ENCODE peak calls at places on chromosomes 12 and 14, in seven cellular contexts. O is pancreas, P is tibial artery, Z is psoas muscle, S is uterus, V is substantia nigra, N is mammary epithelial cell. J is an unnamed sample.

GRCh38 chr14:92450351-92451070 is 63.1 kb upstream of the RIN3 start:
- DNase-seq in O (no peak), V (no peak), S (no peak), Z (no peak), P (peak; percentile 46), N (no peak), J (no peak)

GRCh38 chr14:35940291-35940690 is 114.2 kb downstream of the BRMS1L start:
- DNase-seq in Z (no peak), O (no peak), S (no peak), V (no peak), P (no peak), N (no peak), J (no peak)

GRCh38 chr14:25132734-25133422 is 82.9 kb upstream of the STXBP6 start:
- DNase-seq in P (no peak), O (peak; percentile 62), Z (peak; percentile 68), S (peak; percentile 53), N (peak; percentile 53), V (peak; percentile 52), J (peak; percentile 42)

GRCh38 chr12:52144512-52145227 is 47.1 kb downstream of the KRT80 start:
- DNase-seq in Z (no peak), S (no peak), N (no peak), P (no peak), V (no peak), O (no peak), J (no peak)

GRCh38 chr12:90940872-90941499 is 14.0 kb downstream of the CCER1 start:
- DNase-seq in P (no peak), N (peak; percentile 32), Z (no peak), S (no peak), O (no peak), V (no peak), J (no peak)

GRCh38 chr14:21526672-21527319 is 650 bp upstream of the SALL2 start:
- DNase-seq in O (no peak), V (no peak), S (no peak), Z (no peak), P (no peak), N (no peak), J (no peak)

GRCh38 chr12:101670007-101670671 is 27.3 kb upstream of the CHPT1 start:
- DNase-seq in Z (no peak), P (no peak), S (no peak), O (peak; percentile 30), N (peak; percentile 5), V (no peak), J (no peak)

GRCh38 chr12:59499774-59500173 is 96.1 kb upstream of the SLC16A7 start:
- DNase-seq in S (no peak), Z (no peak), V (no peak), P (no peak), N (no peak), O (no peak), J (no peak)

GRCh38 chr12:9646794-9647622 is 22.5 kb upstream of the CLEC2D start:
- DNase-seq in V (no peak), N (no peak), O (no peak), S (no peak), Z (no peak), P (no peak), J (no peak)

GRCh38 chr12:6554990-6555691 is 701 bp downstream of the IFFO1 start:
- DNase-seq in P (no peak), S (no peak), O (no peak), N (no peak), V (no peak), Z (no peak), J (peak; percentile 33)

GRCh38 chr14:50599700-50600444 is 39.9 kb downstream of the ATL1 start:
- DNase-seq in N (peak; percentile 76), P (no peak), Z (no peak), V (no peak), O (no peak), S (no peak), J (no peak)

GRCh38 chr12:57105011-57105753 is 6.0 kb downstream of the STAT6 start:
- DNase-seq in N (no peak), P (no peak), Z (peak; percentile 49), V (no peak), O (no peak), S (no peak), J (no peak)

GRCh38 chr14:91418387-91419043 is 895 bp upstream of the CCDC88C start:
- DNase-seq in N (peak; percentile 42), Z (peak; percentile 76), O (peak; percentile 53), P (no peak), V (peak; percentile 39), S (peak; percentile 69), J (peak; percentile 58)

GRCh38 chr14:105938055-105938863 is 411.9 kb downstream of the TMEM121 start:
- DNase-seq in V (no peak), P (peak; percentile 54), O (no peak), N (no peak), S (no peak), Z (no peak), J (no peak)

GRCh38 chr12:47534695-47535094 is 171.1 kb downstream of the RPAP3 start:
- DNase-seq in P (no peak), O (no peak), S (no peak), N (peak; percentile 20), V (no peak), Z (no peak), J (no peak)

GRCh38 chr14:76993743-76994142 is 34.8 kb downstream of the IRF2BPL start:
- DNase-seq in S (no peak), V (no peak), N (no peak), O (no peak), P (no peak), Z (no peak), J (no peak)

GRCh38 chr14:95303552-95303951 is 16.2 kb downstream of the CLMN start:
- DNase-seq in V (no peak), N (no peak), O (no peak), S (no peak), Z (no peak), P (no peak), J (no peak)

GRCh38 chr14:74964787-74965769 is 9.7 kb upstream of the PGF start:
- DNase-seq in O (no peak), S (no peak), N (no peak), P (no peak), Z (no peak), V (no peak), J (no peak)

GRCh38 chr12:52053570-52054209 is 2.4 kb downstream of the NR4A1 start:
- DNase-seq in V (no peak), Z (no peak), O (no peak), N (no peak), P (no peak), S (peak; percentile 30), J (no peak)

GRCh38 chr14:61838661-61839060 is 76.4 kb downstream of the SNAPC1 start:
- DNase-seq in P (no peak), O (no peak), Z (no peak), V (no peak), N (no peak), S (no peak), J (no peak)

GRCh38 chr12:13702401-13702800 is 279.0 kb downstream of the GRIN2B start:
- DNase-seq in S (no peak), Z (no peak), O (no peak), V (no peak), P (no peak), N (no peak), J (no peak)

GRCh38 chr14:24052656-24053547 is 1.1 kb downstream of the CARMIL3 start:
- DNase-seq in V (no peak), O (no peak), Z (no peak), S (no peak), P (peak; percentile 32), N (no peak), J (no peak)

GRCh38 chr12:25764892-25765291 is 193.6 kb upstream of the RASSF8 start:
- DNase-seq in N (peak; percentile 21), Z (no peak), P (no peak), V (no peak), S (no peak), O (no peak), J (no peak)

GRCh38 chr12:68768431-68768934 is 22.5 kb downstream of the SLC35E3 start:
- DNase-seq in V (no peak), P (no peak), S (no peak), N (no peak), O (no peak), Z (no peak), J (no peak)

GRCh38 chr14:72643317-72643801 is 250.5 kb downstream of the DPF3 start:
- DNase-seq in Z (peak; percentile 69), O (no peak), S (no peak), P (no peak), N (peak; percentile 96), V (no peak), J (no peak)

GRCh38 chr12:15154108-15154507 is 67.1 kb downstream of the RERG start:
- DNase-seq in S (no peak), Z (no peak), N (no peak), P (no peak), O (no peak), V (no peak), J (no peak)
- H3K27ac ChIP-seq in S (peak overlapping the region; percentile 95), Z (no peak overlapping the region), N (no peak overlapping the region), P (peak overlapping the region; percentile 87), O (no peak overlapping the region), V (no peak overlapping the region), J (peak overlapping the region; percentile 37)

DNA sequence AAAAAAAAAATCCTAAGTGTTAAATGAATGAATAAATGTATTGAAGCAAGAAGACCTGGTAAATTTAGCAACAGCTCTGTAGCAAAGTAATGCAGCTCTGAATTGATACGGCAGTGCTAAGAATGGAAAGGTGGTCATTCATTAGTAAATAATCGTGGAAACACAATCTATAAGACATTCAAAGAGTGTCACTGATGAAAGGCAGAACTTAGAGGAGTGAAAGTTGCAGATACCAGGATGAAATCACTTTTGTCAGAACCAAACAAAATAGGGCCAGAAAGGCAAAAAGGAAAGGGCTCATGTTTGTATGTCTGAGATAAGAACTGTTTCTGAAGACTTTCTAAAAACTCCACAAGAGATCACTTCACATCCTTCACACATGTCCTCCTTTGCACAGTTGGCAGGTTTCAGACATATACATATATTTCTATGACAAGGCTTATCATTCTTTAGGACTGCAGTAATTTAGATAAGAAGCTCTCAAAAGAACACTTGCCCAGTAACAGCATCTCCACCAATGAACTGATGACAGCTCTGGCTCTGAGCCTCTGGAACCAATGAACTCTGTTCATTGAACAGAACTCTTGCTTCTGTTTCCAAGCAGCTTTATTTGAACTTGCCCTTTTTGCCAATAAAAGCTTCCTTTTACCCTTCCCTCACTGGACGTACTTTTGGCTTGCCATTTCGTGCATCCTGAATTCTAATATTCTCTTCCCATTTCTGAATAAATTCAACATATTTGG is 4.2 kb upstream of the LRR1 start:
- DNase-seq in V (no peak), N (no peak), P (no peak), Z (no peak), O (no peak), S (no peak), J (no peak)
- H3K27ac ChIP-seq in V (no peak overlapping the region), N (no peak overlapping the region), P (no peak overlapping the region), Z (no peak overlapping the region), O (no peak overlapping the region), S (no peak overlapping the region), J (no peak overlapping the region)

GRCh38 chr14:33946679-33947078 is 4.2 kb downstream of the EGLN3 start:
- DNase-seq in S (no peak), N (no peak), P (no peak), O (no peak), V (no peak), Z (no peak), J (no peak)
- H3K27ac ChIP-seq in S (no peak overlapping the region), N (no peak overlapping the region), P (peak overlapping the region; percentile 89), O (no peak overlapping the region), V (no peak overlapping the region), Z (no peak overlapping the region), J (no peak overlapping the region)

DNA sequence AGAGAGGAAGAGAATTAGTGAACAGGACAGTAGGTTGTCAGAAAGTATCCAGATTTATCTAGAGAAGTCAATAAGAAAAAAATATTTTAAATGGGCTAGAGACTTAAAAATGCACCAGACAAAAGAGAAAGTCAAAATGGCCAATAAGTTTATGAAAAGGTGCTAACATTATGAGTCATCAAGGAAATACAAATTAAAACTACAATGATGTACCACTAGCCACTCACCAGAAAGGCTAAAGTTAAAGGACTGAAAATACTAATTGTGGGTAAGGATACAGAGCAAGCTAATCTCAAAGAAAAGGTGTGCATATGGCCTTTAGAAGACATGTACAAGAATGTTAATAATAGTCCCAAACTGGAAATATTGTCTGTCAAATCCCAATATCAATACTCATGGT is 37.7 kb downstream of the C12orf50 start:
- DNase-seq in Z (no peak), S (no peak), P (no peak), O (no peak), N (no peak), V (no peak), J (no peak)
- H3K27ac ChIP-seq in Z (no peak overlapping the region), S (no peak overlapping the region), P (no peak overlapping the region), O (no peak overlapping the region), N (no peak overlapping the region), V (no peak overlapping the region), J (no peak overlapping the region)